ENCODE peak calls at places on chromosomes 1 and 21, in ten cellular contexts. J, P, B, H, E, S, O, W, U and X are unnamed samples.
A peak's percentile ranks its signal among the peaks of the same experiment; 100 is the strongest.

GRCh38 chr1:165928075-165928731 is 100.8 kb downstream of the UCK2 start:
- ATAC-seq in B (peak; percentile 27), U (peak; percentile 60), H (peak; percentile 22), P (peak; percentile 48), E (peak; percentile 77), S (peak; percentile 45), J (peak; percentile 55), O (no peak), W (peak; percentile 59), X (no peak)

GRCh38 chr1:201486158-201486557 is 17.2 kb upstream of the PHLDA3 start:
- ATAC-seq in P (no peak), U (no peak), W (no peak), B (no peak), S (no peak), E (no peak), J (no peak), O (no peak), H (no peak), X (no peak)

GRCh38 chr1:171939730-171940129 is 98.4 kb downstream of the DNM3 start:
- ATAC-seq in O (no peak), S (no peak), W (no peak), U (no peak), E (no peak), H (no peak), B (peak; percentile 94), J (no peak), P (no peak), X (no peak)

GRCh38 chr1:89088597-89088996 is 23.6 kb upstream of the GBP1 start:
- ATAC-seq in B (no peak), S (no peak), U (no peak), J (no peak), O (no peak), W (no peak), E (no peak), H (no peak), P (peak; percentile 38), X (no peak)

GRCh38 chr1:223298706-223299105 is 65.3 kb downstream of the SUSD4 start:
- ATAC-seq in J (no peak), P (no peak), W (no peak), S (no peak), H (peak; percentile 45), B (no peak), U (no peak), E (no peak), O (no peak), X (no peak)

GRCh38 chr1:236070753-236071152 is 5.9 kb upstream of the NID1 start:
- ATAC-seq in B (no peak), O (no peak), P (no peak), J (no peak), U (no peak), E (no peak), S (no peak), W (no peak), H (no peak), X (no peak)

GRCh38 chr1:94863297-94863911 is 43.2 kb downstream of the SLC44A3 start:
- ATAC-seq in B (no peak), H (peak; percentile 80), W (peak; percentile 51), S (no peak), O (peak; percentile 86), P (no peak), E (no peak), J (peak; percentile 61), U (peak; percentile 20), X (peak; percentile 71)

GRCh38 chr21:44333701-44334636 is 5.2 kb downstream of the CFAP410 start:
- ATAC-seq in E (no peak), H (no peak), W (no peak), J (no peak), O (no peak), S (no peak), U (no peak), B (no peak), P (no peak), X (no peak)

GRCh38 chr1:68294354-68295066 is 62.2 kb upstream of the WLS start:
- ATAC-seq in E (no peak), U (peak; percentile 21), P (no peak), S (no peak), J (no peak), W (no peak), B (peak; percentile 31), H (no peak), O (no peak), X (no peak)

GRCh38 chr1:68293609-68294353 is 61.5 kb upstream of the WLS start:
- ATAC-seq in S (no peak), E (no peak), U (no peak), H (peak; percentile 88), O (peak; percentile 46), B (peak; percentile 69), J (peak; percentile 11), W (no peak), P (no peak), X (peak; percentile 69)

GRCh38 chr1:68291763-68292384 is 59.6 kb upstream of the WLS start:
- ATAC-seq in U (peak; percentile 16), H (no peak), P (no peak), J (no peak), W (no peak), O (no peak), S (no peak), E (peak; percentile 45), B (no peak), X (no peak)

DNA sequence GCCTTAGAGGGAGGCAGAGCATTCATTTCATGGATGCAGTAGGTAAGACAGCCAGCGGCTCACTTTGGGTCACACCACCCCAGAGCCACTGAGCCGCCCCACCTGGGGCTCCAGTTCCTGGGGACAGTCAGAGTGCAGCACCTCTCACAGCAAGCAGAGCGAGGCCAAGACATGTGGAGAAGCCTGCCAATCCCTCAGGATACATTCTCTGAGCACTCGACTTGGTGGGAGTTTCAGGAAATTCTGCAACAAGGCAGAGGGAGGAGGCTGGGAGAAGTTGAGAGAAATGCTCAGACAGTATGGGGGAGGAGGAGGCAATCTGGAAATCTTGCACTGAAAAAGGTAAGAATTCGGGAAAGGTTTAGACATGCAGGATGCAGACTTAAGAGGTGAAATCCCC is 60.8 kb upstream of the WLS start:
- ATAC-seq in W (no peak), P (no peak), U (no peak), H (peak; percentile 26), E (no peak), B (peak; percentile 16), S (no peak), O (no peak), J (no peak), X (no peak)
- H3K4me3 ChIP-seq in W (no peak overlapping the region), P (no peak overlapping the region), U (no peak overlapping the region), H (no peak overlapping the region), E (no peak overlapping the region), B (peak overlapping the region; percentile 46), S (no peak overlapping the region), O (no peak overlapping the region), J (no peak overlapping the region), X (no peak overlapping the region)

DNA sequence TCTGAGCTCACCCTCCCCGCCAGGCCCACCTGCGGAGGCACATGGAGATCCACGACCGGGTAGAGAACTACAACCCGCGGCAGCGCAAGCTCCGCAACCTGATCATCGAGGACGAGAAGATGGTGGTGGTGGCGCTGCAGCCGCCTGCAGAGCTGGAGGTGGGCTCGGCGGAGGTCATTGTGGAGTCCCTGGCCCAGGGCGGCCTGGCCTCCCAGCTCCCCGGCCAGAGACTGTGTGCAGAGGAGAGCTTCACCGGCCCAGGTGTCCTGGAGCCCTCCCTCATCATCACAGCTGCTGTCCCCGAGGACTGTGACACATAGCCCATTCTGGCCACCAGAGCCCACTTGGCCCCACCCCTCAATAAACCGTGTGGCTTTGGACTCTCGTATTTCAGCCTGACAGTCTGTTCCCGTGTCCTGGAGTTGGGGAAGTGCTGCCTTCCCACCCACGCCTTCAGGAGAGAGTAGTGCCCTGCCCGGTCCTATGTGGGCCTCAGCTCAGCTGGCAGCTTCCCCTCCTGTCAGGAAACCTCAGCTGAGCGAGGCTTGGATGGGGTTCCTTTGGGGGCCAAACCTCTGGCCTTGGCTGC is 9.2 kb downstream of the ZBTB48 start:
- ATAC-seq in J (peak; percentile 15), O (no peak), B (no peak), W (peak; percentile 30), S (no peak), H (no peak), U (peak; percentile 64), E (no peak), P (peak; percentile 4), X (no peak)
- H3K27ac ChIP-seq in J (no peak overlapping the region), O (no peak overlapping the region), B (peak overlapping the region; percentile 69), W (peak overlapping the region; percentile 98), S (no peak overlapping the region), H (no peak overlapping the region), U (no peak overlapping the region), E (no peak overlapping the region), P (no peak overlapping the region), X (no peak overlapping the region)

DNA sequence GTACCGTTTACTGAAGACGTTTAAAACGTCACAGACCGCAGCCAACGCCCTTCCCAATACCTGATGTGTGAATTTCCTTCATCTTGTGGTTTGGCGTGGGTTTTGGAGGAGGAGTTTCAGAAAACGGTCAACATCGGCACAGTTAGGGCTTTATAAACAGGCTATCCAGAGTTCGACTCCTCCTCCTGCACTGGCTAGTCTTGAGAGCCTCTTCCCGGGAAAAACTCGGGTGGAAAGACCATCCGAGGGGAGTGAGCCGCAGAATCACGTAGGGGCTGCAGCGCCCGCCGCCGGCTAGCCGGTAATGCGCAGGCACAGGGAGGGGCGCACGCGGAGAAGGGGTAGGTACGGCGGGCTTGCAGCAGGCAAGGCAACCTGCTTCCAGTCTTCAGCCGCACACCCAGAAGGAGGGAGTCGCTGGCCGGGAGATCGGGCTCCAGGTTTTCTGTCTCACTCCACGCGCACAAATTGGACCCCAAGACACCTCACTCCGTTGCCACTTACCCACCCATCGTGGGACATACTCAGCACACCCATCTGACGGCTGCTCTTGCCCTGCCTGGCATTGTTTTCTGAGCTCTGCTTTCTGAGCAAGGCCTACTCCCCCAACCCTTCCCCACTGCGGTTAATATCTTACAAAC is 25.4 kb downstream of the SLC19A2 start:
- ATAC-seq in P (peak; percentile 91), H (peak; percentile 67), U (peak; percentile 66), J (peak; percentile 78), S (no peak), W (peak; percentile 33), O (peak; percentile 44), B (peak; percentile 99), E (peak; percentile 58), X (no peak)
- H3K4me3 ChIP-seq in P (peak overlapping the region; percentile 54), H (peak overlapping the region; percentile 66), U (peak overlapping the region; percentile 32), J (peak overlapping the region; percentile 37), S (no peak overlapping the region), W (no peak overlapping the region), O (no peak overlapping the region), B (peak overlapping the region; percentile 58), E (peak overlapping the region; percentile 43), X (no peak overlapping the region)

GRCh38 chr1:161259765-161260164 is 1.2 kb downstream of the PCP4L1 start:
- ATAC-seq in O (no peak), W (no peak), B (no peak), J (no peak), E (no peak), H (no peak), U (no peak), S (no peak), P (no peak), X (no peak)

GRCh38 chr1:161258439-161259386 is at the start of gene PCP4L1:
- ATAC-seq in W (no peak), U (peak; percentile 95), B (peak; percentile 96), H (peak; percentile 86), S (peak; percentile 81), P (peak; percentile 78), J (peak; percentile 96), E (peak; percentile 68), O (peak; percentile 60), X (peak; percentile 89)

GRCh38 chr1:161261859-161262225 is 3.3 kb downstream of the PCP4L1 start:
- ATAC-seq in S (no peak), E (no peak), H (no peak), O (no peak), J (no peak), B (no peak), U (no peak), P (no peak), W (no peak), X (no peak)

GRCh38 chr1:161260346-161260745 is 1.8 kb downstream of the PCP4L1 start:
- ATAC-seq in S (no peak), W (no peak), B (no peak), O (no peak), H (no peak), J (no peak), P (no peak), E (no peak), U (no peak), X (no peak)

GRCh38 chr1:161260939-161261858 is 2.7 kb downstream of the PCP4L1 start:
- ATAC-seq in E (no peak), S (peak; percentile 36), J (peak; percentile 54), H (no peak), W (no peak), B (peak; percentile 6), U (peak; percentile 66), P (peak; percentile 67), O (no peak), X (no peak)
- H3K27ac ChIP-seq in E (no peak overlapping the region), S (no peak overlapping the region), J (no peak overlapping the region), H (no peak overlapping the region), W (no peak overlapping the region), B (no peak overlapping the region), U (no peak overlapping the region), P (no peak overlapping the region), O (no peak overlapping the region), X (no peak overlapping the region)